ENCODE peak calls at places on chromosomes 1 and 21, in six cellular contexts. C is naive B cell; O is Calu3; F is stimulated activated CD8-positive, alpha-beta memory T cell treated with anti-CD3 and anti-CD28 coated beads, Interleukin-4, amount 100 ng/mL, for 4 hours; T is astrocyte of the spinal cord; G is A549. D is an unnamed sample.

GRCh38 chr1:31691446-31691845 is 12.4 kb downstream of the COL16A1 start:
- DNase-seq in G (no peak), F (no peak), O (no peak), T (no peak), C (no peak), D (no peak)

GRCh38 chr21:24223625-24224024 is 1383.7 kb downstream of the MRPL39 start:
- DNase-seq in G (no peak), T (peak), O (no peak), C (no peak), F (no peak), D (no peak)

GRCh38 chr1:8303141-8303540 is 14.8 kb upstream of the SLC45A1 start:
- DNase-seq in T (peak), F (no peak), O (no peak), C (no peak), G (no peak), D (peak)

GRCh38 chr1:1112237-1112985 is 3.5 kb downstream of the C1orf159 start:
- DNase-seq in G (no peak), O (no peak), T (no peak), F (no peak), C (no peak), D (no peak)

GRCh38 chr21:15309721-15310120 is 244.9 kb upstream of the NRIP1 start:
- DNase-seq in G (no peak), C (no peak), F (no peak), T (no peak), O (no peak), D (peak)

GRCh38 chr1:220124542-220124941 is 30.6 kb downstream of the IARS2 start:
- DNase-seq in F (no peak), O (no peak), T (peak), C (no peak), G (no peak), D (no peak)

GRCh38 chr1:42806593-42806992 is 10.3 kb upstream of the ERMAP start:
- DNase-seq in G (no peak), C (no peak), T (no peak), O (no peak), F (no peak), D (no peak)

GRCh38 chr1:184971522-184972265 is 2.6 kb downstream of the NIBAN1 start:
- DNase-seq in T (no peak), C (no peak), F (no peak), G (no peak), O (no peak), D (no peak)

GRCh38 chr1:171427852-171428471 is 57.4 kb upstream of the PRRC2C start:
- DNase-seq in O (no peak), G (no peak), C (no peak), F (no peak), T (no peak), D (no peak)